ENCODE peak calls at places on chromosome 20, in four cellular contexts. H, V, I and Y are unnamed samples.

GRCh38 chr20:46145646-46146045 is 27.5 kb downstream of the CD40 start:
- DNase-seq in H (no peak), V (no peak), I (no peak), Y (no peak)

GRCh38 chr20:6673071-6673470 is 94.4 kb upstream of the BMP2 start:
- DNase-seq in H (no peak), V (no peak), I (no peak), Y (no peak)

GRCh38 chr20:37209661-37210314 is 30.4 kb upstream of the MROH8 start:
- DNase-seq in H (no peak), V (no peak), I (no peak), Y (no peak)

GRCh38 chr20:52766645-52767435 is 205.3 kb upstream of the TSHZ2 start:
- DNase-seq in H (no peak), V (no peak), I (no peak), Y (no peak)

GRCh38 chr20:917416-917815 is 1.3 kb upstream of the ANGPT4 start:
- DNase-seq in H (no peak), V (no peak), I (no peak), Y (no peak)

GRCh38 chr20:49230575-49231211 is 11.5 kb downstream of the DDX27 start:
- DNase-seq in H (no peak), V (no peak), I (no peak), Y (no peak)

GRCh38 chr20:19692100-19692499 is 66.0 kb upstream of the RIN2 start:
- DNase-seq in H (no peak), V (no peak), I (no peak), Y (no peak)

GRCh38 chr20:25014816-25015215 is 22.3 kb upstream of the APMAP start:
- DNase-seq in H (no peak), V (no peak), I (no peak), Y (no peak)

GRCh38 chr20:51306521-51307358 is 235.8 kb downstream of the NFATC2 start:
- DNase-seq in H (no peak), V (peak), I (no peak), Y (peak)

GRCh38 chr20:47453167-47453782 is 48.4 kb upstream of the NCOA3 start:
- DNase-seq in H (peak), V (no peak), I (no peak), Y (no peak)

GRCh38 chr20:50333131-50333530 is 142.5 kb downstream of the CEBPB start:
- DNase-seq in H (no peak), V (no peak), I (no peak), Y (no peak)

GRCh38 chr20:17700637-17701036 is 871 bp downstream of the BANF2 start:
- DNase-seq in H (no peak), V (no peak), I (no peak), Y (no peak)

GRCh38 chr20:59779656-59780380 is 153.6 kb downstream of the SYCP2 start:
- DNase-seq in H (no peak), V (no peak), I (no peak), Y (no peak)

GRCh38 chr20:32678948-32679347 is 5.2 kb upstream of the C20orf203 start:
- DNase-seq in H (no peak), V (no peak), I (peak), Y (no peak)

GRCh38 chr20:61303217-61303616 is 51.2 kb downstream of the CDH4 start:
- DNase-seq in H (no peak), V (no peak), I (no peak), Y (no peak)

GRCh38 chr20:17327185-17327780 is 100.4 kb downstream of the PCSK2 start:
- DNase-seq in H (no peak), V (no peak), I (no peak), Y (no peak)

GRCh38 chr20:57619053-57619831 is 984 bp downstream of the ZBP1 start:
- DNase-seq in H (no peak), V (no peak), I (no peak), Y (peak)

GRCh38 chr20:53492212-53492611 is 101.4 kb downstream of the ZNF217 start:
- DNase-seq in H (no peak), V (no peak), I (no peak), Y (no peak)

GRCh38 chr20:57792386-57793095 is 82.7 kb upstream of the PMEPA1 start:
- DNase-seq in H (no peak), V (no peak), I (no peak), Y (no peak)

GRCh38 chr20:53652090-53652858 is 58.6 kb upstream of the ZNF217 start:
- DNase-seq in H (no peak), V (no peak), I (no peak), Y (no peak)

GRCh38 chr20:23641936-23642751 is 4.4 kb upstream of the CST3 start:
- DNase-seq in H (peak), V (no peak), I (no peak), Y (no peak)

GRCh38 chr20:5557123-5557522 is 193.1 kb upstream of the SHLD1 start:
- DNase-seq in H (peak), V (peak), I (no peak), Y (peak)

GRCh38 chr20:41480054-41480770 is 113.6 kb upstream of the EMILIN3 start:
- DNase-seq in H (no peak), V (no peak), I (no peak), Y (no peak)

GRCh38 chr20:25076201-25076600 is 5.7 kb downstream of the VSX1 start:
- DNase-seq in H (no peak), V (no peak), I (no peak), Y (no peak)

GRCh38 chr20:46324379-46324778 is 16.1 kb upstream of the CDH22 start:
- DNase-seq in H (no peak), V (no peak), I (peak), Y (no peak)

GRCh38 chr20:56467969-56468316 is 484 bp upstream of the RTF2 start:
- DNase-seq in H (no peak), V (no peak), I (no peak), Y (no peak)

GRCh38 chr20:48425776-48426175 is 402.0 kb downstream of the PREX1 start:
- DNase-seq in H (no peak), V (no peak), I (no peak), Y (no peak)

GRCh38 chr20:50191065-50191565 is 485 bp downstream of the CEBPB start:
- DNase-seq in H (no peak), V (no peak), I (no peak), Y (peak)

GRCh38 chr20:38109657-38110524 is 55.2 kb downstream of the TGM2 start:
- DNase-seq in H (peak), V (peak), I (peak), Y (no peak)

GRCh38 chr20:13102237-13102636 is 93.5 kb downstream of the SPTLC3 start:
- DNase-seq in H (no peak), V (no peak), I (no peak), Y (no peak)

GRCh38 chr20:16599257-16599656 is 26.0 kb upstream of the KIF16B start:
- DNase-seq in H (no peak), V (no peak), I (no peak), Y (no peak)

GRCh38 chr20:49700411-49701185 is 13.1 kb downstream of the B4GALT5 start:
- DNase-seq in H (no peak), V (no peak), I (no peak), Y (no peak)

GRCh38 chr20:40805592-40805991 is 116.6 kb upstream of the MAFB start:
- DNase-seq in H (no peak), V (no peak), I (no peak), Y (no peak)

GRCh38 chr20:36435799-36436541 is 105.3 kb upstream of the MYL9 start:
- DNase-seq in H (no peak), V (peak), I (no peak), Y (peak)

GRCh38 chr20:36153754-36154695 is 515 bp upstream of the EPB41L1 start:
- DNase-seq in H (no peak), V (peak), I (peak), Y (no peak)

GRCh38 chr20:57089701-57090144 is 176.7 kb downstream of the BMP7 start:
- DNase-seq in H (no peak), V (peak), I (no peak), Y (peak)

GRCh38 chr20:19482726-19483125 is 270.3 kb downstream of the SLC24A3 start:
- DNase-seq in H (no peak), V (no peak), I (no peak), Y (no peak)

GRCh38 chr20:6836821-6837374 is 69.4 kb downstream of the BMP2 start:
- DNase-seq in H (no peak), V (no peak), I (no peak), Y (no peak)